ENCODE peak calls at places on chromosome 15, in ten cellular contexts. F is RKO; M is pons; R is Daoy; C is T-cell; E is cardiac muscle cell; D is amygdala; L is central memory CD4-positive, alpha-beta T cell; Q is retina; V is AG04450. I is an unnamed sample.
A peak's percentile ranks its signal among the peaks of the same experiment; 100 is the strongest.

GRCh38 chr15:36358094-36358961 is 221.1 kb upstream of the CDIN1 start:
- DNase-seq in M (no peak), C (no peak), L (no peak), R (peak; percentile 92), F (peak; percentile 8), D (no peak), E (peak; percentile 84), Q (peak; percentile 63), V (peak; percentile 54), I (no peak)

GRCh38 chr15:38084289-38084688 is 149.8 kb downstream of the TMCO5A start:
- DNase-seq in R (peak; percentile 70), L (no peak), C (no peak), D (no peak), F (no peak), V (no peak), E (peak; percentile 34), M (peak; percentile 53), Q (no peak), I (no peak)

GRCh38 chr15:90558182-90558581 is 28.5 kb downstream of the CRTC3 start:
- DNase-seq in L (no peak), Q (no peak), V (no peak), E (peak; percentile 60), M (peak; percentile 54), R (no peak), F (no peak), D (no peak), C (no peak), I (no peak)

GRCh38 chr15:63462053-63462452 is 42.3 kb upstream of the USP3 start:
- DNase-seq in L (no peak), Q (no peak), C (no peak), M (no peak), E (peak; percentile 68), F (peak; percentile 22), R (no peak), V (peak; percentile 24), D (no peak), I (no peak)

GRCh38 chr15:41545218-41545617 is 1.2 kb upstream of the RPAP1 start:
- DNase-seq in Q (no peak), E (no peak), F (no peak), L (no peak), R (no peak), D (no peak), M (no peak), C (no peak), V (no peak), I (no peak)

GRCh38 chr15:69400850-69401249 is 13.3 kb upstream of the KIF23 start:
- DNase-seq in V (no peak), D (no peak), M (no peak), F (no peak), C (no peak), L (no peak), R (no peak), Q (no peak), E (no peak), I (no peak)

GRCh38 chr15:62462721-62463120 is 297.6 kb upstream of the C2CD4B start:
- DNase-seq in Q (no peak), L (no peak), F (no peak), V (no peak), D (no peak), E (no peak), R (no peak), C (no peak), M (no peak), I (no peak)

GRCh38 chr15:98907921-98908490 is 99.6 kb downstream of the PGPEP1L start:
- DNase-seq in V (no peak), R (no peak), M (no peak), F (no peak), L (no peak), E (no peak), C (no peak), D (no peak), Q (no peak), I (no peak)

GRCh38 chr15:40150163-40150925 is 10.5 kb upstream of the BUB1B start:
- DNase-seq in E (peak; percentile 67), M (no peak), L (no peak), D (peak; percentile 31), F (peak; percentile 74), C (no peak), V (no peak), R (peak; percentile 91), Q (no peak), I (no peak)

GRCh38 chr15:70879386-70879785 is 12.8 kb downstream of the THAP10 start:
- DNase-seq in L (no peak), R (peak; percentile 71), D (no peak), Q (no peak), M (no peak), C (no peak), E (peak; percentile 44), V (peak; percentile 68), F (no peak), I (no peak)